ENCODE peak calls at places on chromosomes 7 and 10, in nine cellular contexts. O is endothelial cell; F is nucleus accumbens; J is GM20000; U is psoas muscle; K is frontal cortex; M is NCI-H1436; L is CD4-positive, alpha-beta memory T cell; D is activated T-cell treated with anti-CD3 and anti-CD28 coated beads, Interleukin-2, amount 50 U/mL, for 72 hours. R is an unnamed sample.

GRCh38 chr7:83936056-83936703 is 258.4 kb downstream of the SEMA3A start:
- DNase-seq in D (peak), F (peak), O (peak), U (peak), M (peak), J (peak), K (no peak), L (peak), R (peak)

GRCh38 chr7:5214236-5214635 is 24.2 kb downstream of the WIPI2 start:
- DNase-seq in M (no peak), F (no peak), K (no peak), U (no peak), O (no peak), D (no peak), J (no peak), L (no peak), R (no peak)

GRCh38 chr10:104209575-104210198 is 22.5 kb downstream of the CFAP43 start:
- DNase-seq in L (peak), F (peak), D (peak), J (peak), U (no peak), M (peak), O (peak), K (peak), R (peak)

GRCh38 chr7:2986561-2986960 is 57.1 kb downstream of the CARD11 start:
- DNase-seq in J (no peak), K (no peak), M (no peak), O (no peak), D (no peak), L (no peak), U (no peak), F (no peak), R (no peak)

GRCh38 chr7:81846398-81846797 is 76.6 kb upstream of the HGF start:
- DNase-seq in U (no peak), J (no peak), K (no peak), O (no peak), D (no peak), L (no peak), M (no peak), F (no peak), R (peak)

GRCh38 chr10:59700709-59701108 is 8.9 kb downstream of the SLC16A9 start:
- DNase-seq in U (no peak), F (no peak), K (no peak), L (no peak), J (no peak), D (no peak), M (no peak), O (no peak), R (no peak)

GRCh38 chr10:90286941-90287340 is 570.9 kb downstream of the HTR7 start:
- DNase-seq in M (no peak), D (no peak), K (no peak), J (no peak), O (no peak), L (no peak), F (no peak), U (no peak), R (no peak)

GRCh38 chr7:48426966-48427555 is 255.8 kb downstream of the ABCA13 start:
- DNase-seq in F (no peak), U (no peak), K (no peak), M (no peak), O (no peak), D (no peak), L (no peak), J (no peak), R (no peak)

GRCh38 chr7:65983965-65984654 is 2.1 kb upstream of the GUSB start:
- DNase-seq in F (no peak), J (no peak), M (no peak), K (no peak), U (no peak), L (no peak), O (no peak), D (no peak), R (no peak)

GRCh38 chr7:1236831-1237701 is 4.4 kb downstream of the UNCX start:
- DNase-seq in O (no peak), M (no peak), J (no peak), F (no peak), L (no peak), K (no peak), U (no peak), D (no peak), R (no peak)

GRCh38 chr10:71367279-71367678 is 29.4 kb upstream of the CDH23 start:
- DNase-seq in D (no peak), F (no peak), K (no peak), M (no peak), U (no peak), J (no peak), O (no peak), L (no peak), R (no peak)

GRCh38 chr7:54931532-54931931 is 87.3 kb upstream of the EGFR start:
- DNase-seq in L (no peak), F (no peak), O (no peak), J (no peak), D (no peak), K (no peak), U (no peak), M (no peak), R (no peak)

GRCh38 chr7:24697416-24697815 is 59.8 kb downstream of the GSDME start:
- DNase-seq in M (no peak), U (no peak), L (no peak), D (no peak), O (no peak), J (no peak), K (no peak), F (no peak), R (no peak)

GRCh38 chr10:114940735-114941134 is 2.7 kb downstream of the TRUB1 start:
- DNase-seq in K (no peak), J (no peak), O (no peak), D (no peak), M (no peak), U (no peak), L (no peak), F (no peak), R (no peak)

GRCh38 chr7:148901178-148901577 is 17.1 kb upstream of the EZH2 start:
- DNase-seq in D (no peak), F (no peak), K (no peak), J (no peak), L (no peak), M (no peak), U (no peak), O (no peak), R (no peak)

GRCh38 chr7:142859829-142860228 is 5.0 kb downstream of the EPHB6 start:
- DNase-seq in D (no peak), K (no peak), F (no peak), M (no peak), J (peak), O (no peak), U (no peak), L (no peak), R (no peak)

GRCh38 chr10:118911361-118911760 is 118.2 kb upstream of the NANOS1 start:
- DNase-seq in L (no peak), F (no peak), J (no peak), D (no peak), U (no peak), M (no peak), K (no peak), O (no peak), R (no peak)

GRCh38 chr10:20885678-20886077 is 11.4 kb downstream of the NEBL start:
- DNase-seq in L (no peak), M (no peak), U (no peak), D (no peak), J (no peak), O (no peak), K (no peak), F (no peak), R (no peak)

GRCh38 chr7:102834466-102834865 is 78.3 kb upstream of the LRRC17 start:
- DNase-seq in J (no peak), O (no peak), F (no peak), D (no peak), U (no peak), M (no peak), K (no peak), L (no peak), R (no peak)

GRCh38 chr10:114623155-114623554 is 34.9 kb downstream of the ABLIM1 start:
- DNase-seq in K (no peak), D (no peak), U (no peak), M (no peak), F (no peak), O (no peak), J (no peak), L (no peak), R (no peak)

GRCh38 chr7:105215821-105216220 is 172.9 kb downstream of the SRPK2 start:
- DNase-seq in F (no peak), M (no peak), D (no peak), L (no peak), K (no peak), U (no peak), J (no peak), O (no peak), R (no peak)

GRCh38 chr7:1850976-1851571 is 181.0 kb downstream of the ELFN1 start:
- DNase-seq in L (no peak), M (no peak), D (no peak), F (no peak), K (no peak), U (peak), J (no peak), O (no peak), R (no peak)

GRCh38 chr7:87458148-87458547 is 17.3 kb downstream of the ABCB4 start:
- DNase-seq in L (no peak), O (no peak), K (no peak), M (no peak), U (no peak), D (no peak), J (no peak), F (no peak), R (no peak)